ENCODE peak calls at places on chromosomes 1 and 21, in seven cellular contexts. C is effector memory CD4-positive, alpha-beta T cell; T is left ventricle myocardium inferior; O is ascending aorta; G is A549; U is uterus; W is neuronal stem cell. I is an unnamed sample. For H3K4me1, the result is how much of the 10 kb centered on the place peaks cover.

GRCh38 chr1:76294470-76295194 is 220.1 kb downstream of the ST6GALNAC3 start:
- DNase-seq in W (no peak), O (no peak), G (no peak), T (no peak), C (no peak), U (no peak), I (no peak)

GRCh38 chr1:154955039-154955717 is 721 bp downstream of the PBXIP1 start:
- DNase-seq in G (peak), C (peak), O (peak), W (peak), T (no peak), U (no peak), I (no peak)

GRCh38 chr1:198833706-198834497 is 195.1 kb downstream of the PTPRC start:
- DNase-seq in G (no peak), O (no peak), U (no peak), W (no peak), T (no peak), C (no peak), I (no peak)

GRCh38 chr1:12619396-12620141 is 1.6 kb upstream of the DHRS3 start:
- DNase-seq in O (peak), U (peak), W (peak), C (peak), G (peak), T (peak), I (peak)

GRCh38 chr1:2982615-2983318 is 38.5 kb upstream of the ACTRT2 start:
- DNase-seq in T (peak), O (no peak), C (no peak), G (no peak), W (no peak), U (no peak), I (peak)

GRCh38 chr1:208562021-208562950 is 318.1 kb upstream of the PLXNA2 start:
- DNase-seq in U (no peak), O (no peak), G (no peak), W (no peak), T (no peak), C (no peak), I (no peak)

GRCh38 chr1:6358757-6359567 is 34.6 kb downstream of the ACOT7 start:
- DNase-seq in O (no peak), G (no peak), U (no peak), W (no peak), C (peak), T (no peak), I (no peak)

GRCh38 chr1:201702936-201703335 is 126.0 kb upstream of the IPO9 start:
- DNase-seq in C (no peak), G (peak), U (peak), O (no peak), T (no peak), W (no peak), I (no peak)

GRCh38 chr1:15803380-15803779 is 4.1 kb downstream of the UQCRHL start:
- DNase-seq in W (no peak), T (no peak), G (peak), C (no peak), U (no peak), O (no peak), I (no peak)

GRCh38 chr1:25185934-25186333 is 46.4 kb downstream of the SYF2 start:
- DNase-seq in O (no peak), T (no peak), U (no peak), G (no peak), C (no peak), W (no peak), I (no peak)

GRCh38 chr1:44594871-44595735 is 79.2 kb downstream of the TMEM53 start:
- DNase-seq in G (peak), W (peak), C (peak), U (peak), T (peak), O (peak), I (peak)

GRCh38 chr1:111719561-111720239 is 19.5 kb downstream of the INKA2 start:
- DNase-seq in C (no peak), O (no peak), W (no peak), T (peak), U (no peak), G (no peak), I (no peak)

GRCh38 chr1:9877962-9878361 is 32.1 kb downstream of the CTNNBIP1 start:
- DNase-seq in C (no peak), W (no peak), O (no peak), T (no peak), G (no peak), U (no peak), I (no peak)

GRCh38 chr1:198726455-198726854 is 87.6 kb downstream of the PTPRC start:
- DNase-seq in T (no peak), G (no peak), C (no peak), O (no peak), W (no peak), U (no peak), I (no peak)

GRCh38 chr1:109935451-109935900 is 24.8 kb downstream of the CSF1 start:
- DNase-seq in O (no peak), U (no peak), T (no peak), W (no peak), G (no peak), C (no peak), I (no peak)

GRCh38 chr1:209630383-209631219 is 21.6 kb downstream of the LAMB3 start:
- DNase-seq in G (no peak), T (no peak), W (no peak), O (no peak), C (no peak), U (no peak), I (no peak)

GRCh38 chr1:183568176-183569041 is 21.9 kb downstream of the NCF2 start:
- DNase-seq in U (no peak), G (no peak), W (no peak), C (no peak), T (no peak), O (peak), I (no peak)

GRCh38 chr1:243230914-243231313 is 24.2 kb downstream of the CEP170 start:
- DNase-seq in U (no peak), C (no peak), G (peak), O (no peak), W (no peak), T (no peak), I (no peak)

GRCh38 chr1:242477944-242478343 is 46.6 kb downstream of the PLD5 start:
- DNase-seq in W (no peak), T (no peak), O (no peak), G (no peak), C (no peak), U (no peak), I (no peak)

GRCh38 chr1:1615256-1616044 is at the start of gene MIB2:
- DNase-seq in U (peak), O (peak), T (peak), G (peak), C (peak), W (peak), I (peak)

GRCh38 chr1:204350857-204351573 is 8.7 kb downstream of the PLEKHA6 start:
- DNase-seq in W (peak), T (peak), G (no peak), O (no peak), C (no peak), U (peak), I (no peak)

GRCh38 chr1:56758135-56758534 is 61.1 kb downstream of the FYB2 start:
- DNase-seq in T (peak), O (no peak), G (peak), C (no peak), W (peak), U (no peak), I (no peak)

GRCh38 chr1:245261786-245262185 is 107.0 kb downstream of the KIF26B start:
- DNase-seq in U (no peak), C (no peak), G (no peak), O (no peak), T (no peak), W (no peak), I (no peak)

GRCh38 chr1:209667701-209668100 is 7.5 kb upstream of the G0S2 start:
- DNase-seq in G (no peak), T (no peak), O (no peak), W (no peak), C (no peak), U (no peak), I (no peak)

GRCh38 chr21:45709127-45709526 is 65.6 kb downstream of the PCBP3 start:
- DNase-seq in C (no peak), T (no peak), W (no peak), G (no peak), U (no peak), O (no peak), I (no peak)

GRCh38 chr1:6052543-6053205 is 7.0 kb downstream of the KCNAB2 start:
- DNase-seq in O (no peak), U (peak), C (peak), G (peak), W (peak), T (peak), I (no peak)

GRCh38 chr1:27357281-27358037 is 9.3 kb downstream of the MAP3K6 start:
- DNase-seq in C (peak), W (peak), O (no peak), U (peak), T (peak), G (peak), I (no peak)

GRCh38 chr1:71365451-71365850 is 284.6 kb upstream of the ZRANB2 start:
- DNase-seq in C (no peak), G (no peak), U (no peak), T (no peak), W (no peak), O (no peak), I (no peak)

GRCh38 chr1:53919675-53920066 is 25.7 kb downstream of the DIO1 start:
- DNase-seq in U (no peak), O (no peak), T (no peak), G (no peak), W (no peak), C (no peak), I (no peak)

GRCh38 chr1:93196591-93196990 is 16.1 kb downstream of the CCDC18 start:
- DNase-seq in U (no peak), W (no peak), T (no peak), C (no peak), G (no peak), O (no peak), I (no peak)

GRCh38 chr1:214446772-214447556 is 104.4 kb downstream of the PTPN14 start:
- DNase-seq in G (peak), U (no peak), W (no peak), T (no peak), O (no peak), C (no peak), I (no peak)
- H3K4me1 ChIP-seq in G (half or more), U (under half), W (under half), T (under half), O (under half), C (under half), I (under half)

DNA sequence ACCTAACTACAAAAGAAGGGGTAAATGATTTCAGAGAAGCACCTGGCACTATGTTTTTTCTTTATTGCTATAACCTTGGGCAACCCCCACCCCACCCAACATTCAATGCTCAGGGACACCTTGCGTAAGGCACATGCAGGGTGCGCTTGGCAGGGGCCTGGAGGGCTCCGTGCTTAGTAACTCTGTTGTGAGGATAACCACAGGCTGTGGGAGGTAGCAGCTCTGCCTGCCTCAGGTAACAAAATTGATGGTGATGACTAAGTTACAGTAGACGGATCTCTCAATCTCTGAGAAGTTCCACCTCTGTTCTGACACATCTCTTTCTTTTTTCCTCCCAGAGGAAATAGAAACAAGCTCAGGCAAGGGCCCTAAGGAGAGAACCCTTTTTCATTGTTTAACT is 8.7 kb upstream of the CCN1 start:
- DNase-seq in T (no peak), O (no peak), W (no peak), C (no peak), G (no peak), U (no peak), I (no peak)
- H3K4me1 ChIP-seq in T (under half), O (under half), W (under half), C (under half), G (under half), U (under half), I (under half)

GRCh38 chr1:24009406-24009805 is 29.3 kb upstream of the SRSF10 start:
- DNase-seq in G (no peak), U (no peak), W (no peak), C (no peak), O (no peak), T (no peak), I (no peak)
- H3K4me1 ChIP-seq in G (under half), U (under half), W (under half), C (under half), O (under half), T (under half), I (under half)

DNA sequence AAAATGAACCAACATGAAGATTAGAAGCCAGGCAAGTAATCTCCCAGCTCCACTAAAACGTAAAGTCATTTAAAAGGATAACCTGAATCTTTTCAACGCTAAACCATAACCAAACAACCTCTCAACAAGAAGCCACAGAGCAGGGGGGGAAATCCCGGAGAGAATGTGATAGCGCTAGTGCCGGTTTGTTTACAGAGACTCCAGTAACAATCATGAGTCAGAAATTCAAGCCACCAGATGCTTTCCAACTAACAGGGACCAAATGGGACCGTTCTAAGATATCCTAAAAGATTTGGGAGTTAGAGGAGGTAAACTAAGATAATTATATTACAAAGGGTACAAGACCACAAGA is 847 bp downstream of the DCAF8 start:
- DNase-seq in U (no peak), W (peak), O (no peak), C (peak), G (peak), T (no peak), I (no peak)
- H3K4me1 ChIP-seq in U (under half), W (under half), O (under half), C (under half), G (under half), T (half or more), I (half or more)

GRCh38 chr1:203072002-203072607 is 13.7 kb downstream of the MYOG start:
- DNase-seq in T (no peak), G (no peak), W (no peak), C (no peak), U (no peak), O (no peak), I (no peak)
- H3K4me1 ChIP-seq in T (half or more), G (under half), W (under half), C (under half), U (under half), O (under half), I (under half)

GRCh38 chr1:89894210-89894668 is 73.4 kb downstream of the LRRC8D start:
- DNase-seq in T (no peak), O (no peak), U (no peak), C (no peak), G (peak), W (no peak), I (no peak)

GRCh38 chr1:89894802-89895201 is 74.0 kb downstream of the LRRC8D start:
- DNase-seq in C (no peak), U (no peak), O (no peak), G (no peak), T (no peak), W (no peak), I (no peak)

GRCh38 chr1:89896105-89896942 is 75.5 kb downstream of the LRRC8D start:
- DNase-seq in U (no peak), T (no peak), C (no peak), G (no peak), W (no peak), O (no peak), I (no peak)

GRCh38 chr1:89890085-89890754 is 69.4 kb downstream of the LRRC8D start:
- DNase-seq in C (no peak), W (no peak), O (no peak), G (peak), U (no peak), T (peak), I (peak)

GRCh38 chr1:89892816-89893215 is 72.0 kb downstream of the LRRC8D start:
- DNase-seq in O (no peak), C (no peak), W (no peak), T (no peak), G (no peak), U (no peak), I (no peak)
- H3K4me1 ChIP-seq in O (under half), C (under half), W (under half), T (under half), G (half or more), U (under half), I (under half)